ENCODE peak calls at places on chromosomes 5 and 9, in nine cellular contexts. One of them, this sample, is unnamed.

GRCh38 chr9:93533863-93534262 is 42.5 kb upstream of the PHF2 start:
- DNase-seq in RWPE1: no peak
- DNase-seq in CD4-positive, alpha-beta T cell: no peak
- DNase-seq in hepatocyte: no peak
- DNase-seq in CD8-positive, alpha-beta T cell: no peak
- DNase-seq in Calu3: no peak
- DNase-seq in fibroblast of mammary gland: no peak
- DNase-seq in glutamatergic neuron: no peak
- DNase-seq in Peyer's patch: no peak
- DNase-seq in this sample: no peak

GRCh38 chr9:128115187-128116103 is 12.1 kb downstream of the PTGES2 start:
- DNase-seq in RWPE1: no peak
- DNase-seq in CD4-positive, alpha-beta T cell: no peak
- DNase-seq in hepatocyte: peak
- DNase-seq in CD8-positive, alpha-beta T cell: no peak
- DNase-seq in Calu3: peak
- DNase-seq in fibroblast of mammary gland: no peak
- DNase-seq in glutamatergic neuron: peak
- DNase-seq in Peyer's patch: peak
- DNase-seq in this sample: no peak

GRCh38 chr9:97573482-97574073 is 59.6 kb downstream of the TSTD2 start:
- DNase-seq in RWPE1: no peak
- DNase-seq in CD4-positive, alpha-beta T cell: no peak
- DNase-seq in hepatocyte: no peak
- DNase-seq in CD8-positive, alpha-beta T cell: no peak
- DNase-seq in Calu3: no peak
- DNase-seq in fibroblast of mammary gland: peak
- DNase-seq in glutamatergic neuron: no peak
- DNase-seq in Peyer's patch: no peak
- DNase-seq in this sample: no peak

GRCh38 chr9:136655244-136656225 is 7.2 kb upstream of the EGFL7 start:
- DNase-seq in RWPE1: no peak
- DNase-seq in CD4-positive, alpha-beta T cell: no peak
- DNase-seq in hepatocyte: no peak
- DNase-seq in CD8-positive, alpha-beta T cell: no peak
- DNase-seq in Calu3: no peak
- DNase-seq in fibroblast of mammary gland: no peak
- DNase-seq in glutamatergic neuron: no peak
- DNase-seq in Peyer's patch: no peak
- DNase-seq in this sample: peak

GRCh38 chr9:30015073-30015472 is 2369.4 kb upstream of the ACO1 start:
- DNase-seq in RWPE1: no peak
- DNase-seq in CD4-positive, alpha-beta T cell: no peak
- DNase-seq in hepatocyte: no peak
- DNase-seq in CD8-positive, alpha-beta T cell: no peak
- DNase-seq in Calu3: no peak
- DNase-seq in fibroblast of mammary gland: no peak
- DNase-seq in glutamatergic neuron: no peak
- DNase-seq in Peyer's patch: no peak
- DNase-seq in this sample: no peak

GRCh38 chr9:2291980-2292704 is 277.0 kb downstream of the SMARCA2 start:
- DNase-seq in RWPE1: peak
- DNase-seq in CD4-positive, alpha-beta T cell: no peak
- DNase-seq in hepatocyte: peak
- DNase-seq in CD8-positive, alpha-beta T cell: no peak
- DNase-seq in Calu3: peak
- DNase-seq in fibroblast of mammary gland: peak
- DNase-seq in glutamatergic neuron: no peak
- DNase-seq in Peyer's patch: no peak
- DNase-seq in this sample: no peak

GRCh38 chr9:137105814-137106661 is 8.5 kb downstream of the DPP7 start:
- DNase-seq in RWPE1: no peak
- DNase-seq in CD4-positive, alpha-beta T cell: no peak
- DNase-seq in hepatocyte: no peak
- DNase-seq in CD8-positive, alpha-beta T cell: no peak
- DNase-seq in Calu3: no peak
- DNase-seq in fibroblast of mammary gland: no peak
- DNase-seq in glutamatergic neuron: no peak
- DNase-seq in Peyer's patch: no peak
- DNase-seq in this sample: no peak

GRCh38 chr5:89277791-89278190 is 394.8 kb upstream of the MEF2C start:
- DNase-seq in RWPE1: peak
- DNase-seq in CD4-positive, alpha-beta T cell: no peak
- DNase-seq in hepatocyte: no peak
- DNase-seq in CD8-positive, alpha-beta T cell: no peak
- DNase-seq in Calu3: no peak
- DNase-seq in fibroblast of mammary gland: peak
- DNase-seq in glutamatergic neuron: no peak
- DNase-seq in Peyer's patch: no peak
- DNase-seq in this sample: no peak

GRCh38 chr9:76586555-76587314 is 127.8 kb downstream of the GCNT1 start:
- DNase-seq in RWPE1: no peak
- DNase-seq in CD4-positive, alpha-beta T cell: no peak
- DNase-seq in hepatocyte: peak
- DNase-seq in CD8-positive, alpha-beta T cell: no peak
- DNase-seq in Calu3: no peak
- DNase-seq in fibroblast of mammary gland: no peak
- DNase-seq in glutamatergic neuron: no peak
- DNase-seq in Peyer's patch: no peak
- DNase-seq in this sample: no peak

GRCh38 chr9:33154368-33154767 is 12.8 kb downstream of the B4GALT1 start:
- DNase-seq in RWPE1: no peak
- DNase-seq in CD4-positive, alpha-beta T cell: no peak
- DNase-seq in hepatocyte: no peak
- DNase-seq in CD8-positive, alpha-beta T cell: no peak
- DNase-seq in Calu3: no peak
- DNase-seq in fibroblast of mammary gland: no peak
- DNase-seq in glutamatergic neuron: no peak
- DNase-seq in Peyer's patch: no peak
- DNase-seq in this sample: no peak

GRCh38 chr5:180170111-180170809 is 38.8 kb downstream of the RASGEF1C start:
- DNase-seq in RWPE1: no peak
- DNase-seq in CD4-positive, alpha-beta T cell: no peak
- DNase-seq in hepatocyte: no peak
- DNase-seq in CD8-positive, alpha-beta T cell: no peak
- DNase-seq in Calu3: no peak
- DNase-seq in fibroblast of mammary gland: no peak
- DNase-seq in glutamatergic neuron: peak
- DNase-seq in Peyer's patch: no peak
- DNase-seq in this sample: no peak

GRCh38 chr5:31753700-31754461 is 115.0 kb downstream of the PDZD2 start:
- DNase-seq in RWPE1: no peak
- DNase-seq in CD4-positive, alpha-beta T cell: no peak
- DNase-seq in hepatocyte: no peak
- DNase-seq in CD8-positive, alpha-beta T cell: no peak
- DNase-seq in Calu3: no peak
- DNase-seq in fibroblast of mammary gland: no peak
- DNase-seq in glutamatergic neuron: no peak
- DNase-seq in Peyer's patch: no peak
- DNase-seq in this sample: no peak

GRCh38 chr5:16589658-16590057 is 27.1 kb downstream of the RETREG1 start:
- DNase-seq in RWPE1: no peak
- DNase-seq in CD4-positive, alpha-beta T cell: no peak
- DNase-seq in hepatocyte: no peak
- DNase-seq in CD8-positive, alpha-beta T cell: no peak
- DNase-seq in Calu3: no peak
- DNase-seq in fibroblast of mammary gland: no peak
- DNase-seq in glutamatergic neuron: no peak
- DNase-seq in Peyer's patch: no peak
- DNase-seq in this sample: no peak

GRCh38 chr5:39906146-39906545 is 481.4 kb upstream of the DAB2 start:
- DNase-seq in RWPE1: peak
- DNase-seq in CD4-positive, alpha-beta T cell: no peak
- DNase-seq in hepatocyte: no peak
- DNase-seq in CD8-positive, alpha-beta T cell: no peak
- DNase-seq in Calu3: no peak
- DNase-seq in fibroblast of mammary gland: peak
- DNase-seq in glutamatergic neuron: no peak
- DNase-seq in Peyer's patch: no peak
- DNase-seq in this sample: no peak

GRCh38 chr9:123316053-123316718 is 39.8 kb upstream of the CRB2 start:
- DNase-seq in RWPE1: no peak
- DNase-seq in CD4-positive, alpha-beta T cell: no peak
- DNase-seq in hepatocyte: no peak
- DNase-seq in CD8-positive, alpha-beta T cell: no peak
- DNase-seq in Calu3: no peak
- DNase-seq in fibroblast of mammary gland: no peak
- DNase-seq in glutamatergic neuron: no peak
- DNase-seq in Peyer's patch: no peak
- DNase-seq in this sample: no peak

DNA sequence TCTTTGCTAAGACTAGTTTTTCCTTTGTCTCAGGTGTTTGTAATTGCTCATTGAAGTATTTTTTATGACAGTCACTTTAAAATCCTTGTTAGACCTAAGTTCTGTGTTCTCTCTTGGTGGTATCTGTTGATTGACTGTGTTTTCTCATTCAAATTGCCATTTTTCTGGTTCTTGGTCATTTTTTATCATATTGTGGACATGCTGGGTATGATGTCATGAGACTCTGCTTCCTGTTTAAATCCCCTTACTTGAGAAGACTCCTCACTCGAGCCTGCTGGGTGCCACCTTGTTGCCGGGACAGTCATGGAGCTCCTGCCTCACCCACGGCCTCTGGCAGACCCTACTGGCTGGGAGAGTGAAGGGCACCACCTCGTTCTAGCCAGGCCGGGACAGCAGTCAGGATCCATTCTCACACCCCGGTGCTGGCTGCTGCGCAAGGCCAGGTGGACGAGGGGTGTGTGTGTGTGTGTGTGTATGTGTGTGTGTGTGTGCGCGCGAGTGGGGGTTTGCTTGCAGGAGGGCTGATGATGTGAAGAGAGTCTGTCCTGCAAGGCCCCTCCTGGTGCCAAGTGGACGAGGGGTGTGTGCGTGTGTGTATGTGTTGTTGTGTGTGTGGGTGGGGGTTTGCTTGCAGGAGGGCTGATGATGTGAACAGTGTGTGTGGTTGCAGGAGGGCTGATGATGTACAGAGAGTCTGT is 4.4 kb downstream of the CEP72 start:
- DNase-seq in RWPE1: no peak
- DNase-seq in CD4-positive, alpha-beta T cell: no peak
- DNase-seq in hepatocyte: no peak
- DNase-seq in CD8-positive, alpha-beta T cell: no peak
- DNase-seq in Calu3: peak
- DNase-seq in fibroblast of mammary gland: no peak
- DNase-seq in glutamatergic neuron: no peak
- DNase-seq in Peyer's patch: peak
- DNase-seq in this sample: no peak
- TF ChIP-seq CTCF in RWPE1: no peak
- TF ChIP-seq CTCF in CD4-positive, alpha-beta T cell: no peak
- TF ChIP-seq CTCF in hepatocyte: no peak
- TF ChIP-seq CTCF in CD8-positive, alpha-beta T cell: no peak
- TF ChIP-seq CTCF in Calu3: no peak
- TF ChIP-seq CTCF in fibroblast of mammary gland: no peak
- TF ChIP-seq CTCF in glutamatergic neuron: no peak
- TF ChIP-seq CTCF in Peyer's patch: peak
- TF ChIP-seq CTCF in this sample: no peak

DNA sequence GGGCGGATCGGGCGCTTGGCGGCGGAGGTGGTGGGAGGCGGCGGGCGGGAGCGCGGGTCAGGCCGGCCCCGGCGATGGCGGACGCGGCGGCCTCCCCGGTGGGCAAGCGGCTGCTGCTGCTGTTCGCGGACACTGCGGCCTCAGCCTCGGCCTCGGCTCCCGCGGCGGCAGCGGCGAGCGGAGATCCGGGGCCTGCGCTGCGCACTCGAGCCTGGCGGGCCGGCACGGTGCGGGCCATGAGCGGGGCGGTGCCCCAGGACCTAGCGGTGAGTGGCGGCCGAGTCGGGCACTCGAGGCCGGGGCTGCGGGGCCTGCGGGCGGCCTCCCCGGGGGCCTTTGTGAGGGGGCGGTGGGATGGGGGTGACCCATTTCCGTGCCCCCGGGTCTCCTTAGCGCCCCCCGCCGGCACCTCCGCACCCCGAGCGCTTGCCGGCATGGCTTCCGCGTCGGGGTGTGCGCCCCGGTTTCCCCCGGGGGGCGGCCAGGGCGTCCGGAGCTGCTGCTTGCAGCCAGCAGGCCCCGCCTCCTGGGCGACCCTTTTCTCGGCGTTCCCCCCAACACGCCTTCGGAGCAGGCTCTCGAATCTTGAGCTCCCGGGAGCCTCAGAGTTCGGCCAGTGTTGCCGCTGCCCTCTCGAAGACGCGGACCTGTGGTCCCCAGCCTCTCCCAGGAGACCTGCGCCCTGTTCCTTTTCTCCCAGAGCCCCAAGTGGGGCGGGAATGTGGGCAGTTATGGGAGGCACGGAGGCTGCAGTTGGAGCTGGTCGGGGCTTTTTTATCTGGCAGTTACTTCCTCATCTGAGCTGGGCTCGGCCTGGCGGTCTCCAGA is 451 bp downstream of the KDM3B start:
- DNase-seq in RWPE1: peak
- DNase-seq in CD4-positive, alpha-beta T cell: peak
- DNase-seq in hepatocyte: peak
- DNase-seq in CD8-positive, alpha-beta T cell: peak
- DNase-seq in Calu3: peak
- DNase-seq in fibroblast of mammary gland: peak
- DNase-seq in glutamatergic neuron: peak
- DNase-seq in Peyer's patch: peak
- DNase-seq in this sample: peak
- TF ChIP-seq CTCF in RWPE1: peak
- TF ChIP-seq CTCF in CD4-positive, alpha-beta T cell: peak
- TF ChIP-seq CTCF in hepatocyte: peak
- TF ChIP-seq CTCF in CD8-positive, alpha-beta T cell: no peak
- TF ChIP-seq CTCF in Calu3: peak
- TF ChIP-seq CTCF in fibroblast of mammary gland: no peak
- TF ChIP-seq CTCF in glutamatergic neuron: peak
- TF ChIP-seq CTCF in Peyer's patch: peak
- TF ChIP-seq CTCF in this sample: peak

DNA sequence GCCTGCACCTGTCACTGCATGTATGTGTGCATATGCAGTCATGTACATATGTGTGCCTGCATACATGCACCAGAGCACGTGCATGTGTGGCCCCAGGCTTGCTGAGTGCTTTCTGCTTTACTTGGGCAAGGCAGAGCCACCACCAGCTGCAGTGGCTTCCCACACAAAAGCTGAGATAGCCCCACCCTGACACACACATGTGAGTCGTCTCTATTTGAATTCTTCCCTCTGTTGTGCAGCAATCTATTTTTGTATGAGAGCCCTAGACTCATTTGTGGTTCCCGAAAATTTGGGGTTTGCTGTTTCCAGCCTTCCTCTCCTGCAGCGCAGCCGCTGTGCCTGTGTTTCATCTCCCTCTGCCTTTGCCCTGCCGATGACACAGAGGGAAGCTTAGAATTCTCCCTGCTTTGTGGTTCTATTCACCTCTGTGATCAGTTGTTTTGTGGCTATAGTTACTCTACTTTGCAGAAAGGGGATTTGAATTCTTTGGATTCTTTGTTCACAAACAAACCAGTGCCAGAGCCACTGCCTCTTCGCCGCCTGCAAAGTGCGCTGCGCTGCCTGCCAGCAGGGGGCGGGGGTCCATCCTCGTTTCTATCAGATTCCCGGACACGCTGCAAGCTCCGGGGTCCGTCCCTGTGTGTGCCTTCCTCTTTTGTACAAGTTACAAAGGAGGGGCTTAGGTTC is 95.8 kb upstream of the DAP start:
- DNase-seq in RWPE1: peak
- DNase-seq in CD4-positive, alpha-beta T cell: no peak
- DNase-seq in hepatocyte: peak
- DNase-seq in CD8-positive, alpha-beta T cell: no peak
- DNase-seq in Calu3: peak
- DNase-seq in fibroblast of mammary gland: peak
- DNase-seq in glutamatergic neuron: peak
- DNase-seq in Peyer's patch: peak
- DNase-seq in this sample: peak
- TF ChIP-seq CTCF in RWPE1: peak
- TF ChIP-seq CTCF in CD4-positive, alpha-beta T cell: peak
- TF ChIP-seq CTCF in hepatocyte: peak
- TF ChIP-seq CTCF in CD8-positive, alpha-beta T cell: peak
- TF ChIP-seq CTCF in Calu3: peak
- TF ChIP-seq CTCF in fibroblast of mammary gland: peak
- TF ChIP-seq CTCF in glutamatergic neuron: peak
- TF ChIP-seq CTCF in Peyer's patch: peak
- TF ChIP-seq CTCF in this sample: peak

GRCh38 chr5:82275267-82275664 is 2.9 kb downstream of the RPS23 start:
- DNase-seq in RWPE1: no peak
- DNase-seq in CD4-positive, alpha-beta T cell: no peak
- DNase-seq in hepatocyte: no peak
- DNase-seq in CD8-positive, alpha-beta T cell: no peak
- DNase-seq in Calu3: no peak
- DNase-seq in fibroblast of mammary gland: peak
- DNase-seq in glutamatergic neuron: no peak
- DNase-seq in Peyer's patch: no peak
- DNase-seq in this sample: no peak
- TF ChIP-seq CTCF in RWPE1: no peak
- TF ChIP-seq CTCF in CD4-positive, alpha-beta T cell: no peak
- TF ChIP-seq CTCF in hepatocyte: no peak
- TF ChIP-seq CTCF in CD8-positive, alpha-beta T cell: no peak
- TF ChIP-seq CTCF in Calu3: no peak
- TF ChIP-seq CTCF in fibroblast of mammary gland: no peak
- TF ChIP-seq CTCF in glutamatergic neuron: no peak
- TF ChIP-seq CTCF in Peyer's patch: no peak
- TF ChIP-seq CTCF in this sample: no peak